ENCODE peak calls at places on chromosome 13, in four cellular contexts. X is WTC11, V is K562, U is GM12878. S is an unnamed sample.

GRCh38 chr13:80337706-80338105 is 3.2 kb downstream of the SPRY2 start:
- DNase-seq in U (no peak), X (no peak), V (no peak), S (no peak)

GRCh38 chr13:83819611-83820010 is 62.7 kb downstream of the SLITRK1 start:
- DNase-seq in V (no peak), X (no peak), U (no peak), S (no peak)

GRCh38 chr13:66914155-66914554 is 316.0 kb downstream of the PCDH9 start:
- DNase-seq in V (no peak), U (no peak), X (no peak), S (no peak)

GRCh38 chr13:113393226-113393571 is 29.3 kb upstream of the GRTP1 start:
- DNase-seq in U (no peak), V (no peak), X (peak), S (no peak)

GRCh38 chr13:53783466-53783865 is 754.9 kb downstream of the OLFM4 start:
- DNase-seq in V (no peak), X (no peak), U (no peak), S (no peak)

GRCh38 chr13:75797256-75797655 is 161.1 kb downstream of the LMO7 start:
- DNase-seq in V (no peak), U (no peak), X (no peak), S (no peak)

GRCh38 chr13:79741006-79741405 is 260.1 kb downstream of the NDFIP2 start:
- DNase-seq in V (no peak), X (no peak), U (no peak), S (peak)

GRCh38 chr13:66492479-66492878 is 737.7 kb downstream of the PCDH9 start:
- DNase-seq in U (no peak), V (no peak), X (no peak), S (peak)

GRCh38 chr13:27043013-27043412 is 128.6 kb downstream of the USP12 start:
- DNase-seq in U (no peak), V (no peak), X (no peak), S (peak)

GRCh38 chr13:76512676-76513277 is 373.4 kb downstream of the KCTD12 start:
- DNase-seq in U (no peak), V (no peak), X (no peak), S (no peak)

GRCh38 chr13:50387124-50387581 is 371.9 kb downstream of the KCNRG start:
- DNase-seq in V (peak), X (peak), U (no peak), S (peak)

GRCh38 chr13:28636677-28637317 is 22.1 kb upstream of the POMP start:
- DNase-seq in V (peak), U (peak), X (peak), S (peak)

GRCh38 chr13:78176880-78177279 is 258.2 kb upstream of the EDNRB start:
- DNase-seq in V (no peak), U (no peak), X (no peak), S (no peak)

GRCh38 chr13:72983085-72983768 is 75.6 kb upstream of the KLF5 start:
- DNase-seq in X (no peak), U (no peak), V (no peak), S (peak)

GRCh38 chr13:86601351-86601750 is 802.1 kb upstream of the SLITRK6 start:
- DNase-seq in U (no peak), V (no peak), X (no peak), S (no peak)

GRCh38 chr13:41533266-41533665 is 75.9 kb downstream of the RGCC start:
- DNase-seq in X (no peak), U (no peak), V (no peak), S (no peak)

DNA sequence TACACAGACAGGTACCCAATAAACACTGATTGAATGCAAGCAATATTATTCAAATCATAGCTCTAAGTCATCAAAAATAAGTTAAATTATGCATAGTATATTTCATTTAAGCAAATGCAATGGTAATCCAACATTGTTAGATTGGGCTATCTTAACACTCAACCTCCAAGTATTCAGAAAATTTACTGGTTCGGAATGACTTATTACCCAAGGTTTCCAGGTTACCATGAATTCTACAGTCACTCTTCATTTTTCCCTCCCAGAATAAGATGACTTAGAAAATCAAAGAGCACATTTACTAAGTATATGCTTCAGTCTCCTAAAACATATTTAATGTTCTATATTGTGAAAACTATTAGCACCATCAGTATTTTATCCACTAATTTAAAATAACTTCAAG is 6.0 kb downstream of the UBL3 start:
- DNase-seq in U (no peak), V (no peak), X (no peak), S (no peak)
- TF ChIP-seq NR2C2 in U (no peak), V (no peak), X (no peak), S (no peak)

GRCh38 chr13:106513608-106514007 is 21.9 kb downstream of the EFNB2 start:
- DNase-seq in X (no peak), U (no peak), V (no peak), S (no peak)
- TF ChIP-seq NR2C2 in X (no peak), U (no peak), V (no peak), S (no peak)

GRCh38 chr13:24406524-24406923 is 97.1 kb downstream of the C1QTNF9 start:
- DNase-seq in U (no peak), V (no peak), X (no peak), S (no peak)

GRCh38 chr13:24407844-24408243 is 98.5 kb downstream of the C1QTNF9 start:
- DNase-seq in X (no peak), V (no peak), U (no peak), S (no peak)
- TF ChIP-seq NR2C2 in X (no peak), V (no peak), U (no peak), S (no peak)

GRCh38 chr13:109998808-109999528 is 212.6 kb upstream of the IRS2 start:
- DNase-seq in X (no peak), U (no peak), V (no peak), S (no peak)

GRCh38 chr13:109999659-110000533 is 213.5 kb upstream of the IRS2 start:
- DNase-seq in X (no peak), U (no peak), V (no peak), S (no peak)

GRCh38 chr13:110000534-110001345 is 214.4 kb upstream of the IRS2 start:
- DNase-seq in V (no peak), X (no peak), U (no peak), S (no peak)

GRCh38 chr13:110004814-110005213 is 218.4 kb upstream of the IRS2 start:
- DNase-seq in U (no peak), X (no peak), V (no peak), S (no peak)

GRCh38 chr13:110001622-110002275 is 215.4 kb upstream of the IRS2 start:
- DNase-seq in U (no peak), V (no peak), X (no peak), S (no peak)
- TF ChIP-seq NR2C2 in U (no peak), V (no peak), X (no peak), S (no peak)

GRCh38 chr13:106034201-106034600 is 501.3 kb downstream of the EFNB2 start:
- DNase-seq in V (no peak), X (no peak), U (no peak), S (no peak)

GRCh38 chr13:106028916-106029315 is 506.5 kb downstream of the EFNB2 start:
- DNase-seq in U (no peak), X (no peak), V (no peak), S (no peak)

GRCh38 chr13:106036870-106037269 is 498.6 kb downstream of the EFNB2 start:
- DNase-seq in U (no peak), X (peak), V (no peak), S (no peak)

GRCh38 chr13:106029901-106030300 is 505.6 kb downstream of the EFNB2 start:
- DNase-seq in V (no peak), U (no peak), X (no peak), S (no peak)

GRCh38 chr13:106033634-106034033 is 501.8 kb downstream of the EFNB2 start:
- DNase-seq in U (no peak), V (no peak), X (no peak), S (peak)
- TF ChIP-seq NR2C2 in U (no peak), V (no peak), X (no peak), S (no peak)

GRCh38 chr13:99227909-99228688 is 27.4 kb downstream of the UBAC2 start:
- DNase-seq in V (no peak), U (no peak), X (no peak), S (no peak)
- TF ChIP-seq NR2C2 in V (no peak), U (no peak), X (no peak), S (no peak)

DNA sequence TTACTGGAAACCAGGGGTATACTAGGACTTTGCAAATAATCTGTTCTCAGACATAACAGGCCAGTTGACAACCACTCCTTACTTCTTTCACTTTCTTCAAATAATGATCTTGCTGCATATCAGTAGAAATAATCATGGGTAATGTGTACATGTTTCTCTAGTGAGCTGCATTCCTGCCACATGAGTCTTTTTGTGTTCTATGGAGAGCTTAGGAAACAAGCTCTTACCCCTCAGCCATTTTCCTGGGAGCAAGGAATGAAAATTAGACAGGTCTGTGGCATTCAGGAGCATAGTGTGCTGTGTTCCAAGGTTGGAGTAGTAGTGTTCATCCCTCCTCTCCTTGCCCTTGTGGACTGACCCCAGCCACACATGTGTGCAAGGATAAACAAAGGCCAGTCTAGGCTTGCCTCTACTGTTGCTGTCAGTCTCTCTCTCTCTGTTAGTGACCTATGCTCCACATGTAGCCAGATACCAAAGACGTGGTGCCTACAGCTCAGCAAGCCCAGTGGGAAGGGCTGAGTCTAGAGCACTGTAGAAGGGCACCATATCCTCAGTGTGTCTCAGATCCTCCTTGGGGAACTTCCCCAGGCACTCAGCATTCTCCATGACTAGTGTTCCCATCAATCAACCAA is 11.5 kb upstream of the OXGR1 start:
- DNase-seq in X (no peak), U (no peak), V (no peak), S (no peak)
- TF ChIP-seq NR2C2 in X (no peak), U (no peak), V (no peak), S (no peak)

DNA sequence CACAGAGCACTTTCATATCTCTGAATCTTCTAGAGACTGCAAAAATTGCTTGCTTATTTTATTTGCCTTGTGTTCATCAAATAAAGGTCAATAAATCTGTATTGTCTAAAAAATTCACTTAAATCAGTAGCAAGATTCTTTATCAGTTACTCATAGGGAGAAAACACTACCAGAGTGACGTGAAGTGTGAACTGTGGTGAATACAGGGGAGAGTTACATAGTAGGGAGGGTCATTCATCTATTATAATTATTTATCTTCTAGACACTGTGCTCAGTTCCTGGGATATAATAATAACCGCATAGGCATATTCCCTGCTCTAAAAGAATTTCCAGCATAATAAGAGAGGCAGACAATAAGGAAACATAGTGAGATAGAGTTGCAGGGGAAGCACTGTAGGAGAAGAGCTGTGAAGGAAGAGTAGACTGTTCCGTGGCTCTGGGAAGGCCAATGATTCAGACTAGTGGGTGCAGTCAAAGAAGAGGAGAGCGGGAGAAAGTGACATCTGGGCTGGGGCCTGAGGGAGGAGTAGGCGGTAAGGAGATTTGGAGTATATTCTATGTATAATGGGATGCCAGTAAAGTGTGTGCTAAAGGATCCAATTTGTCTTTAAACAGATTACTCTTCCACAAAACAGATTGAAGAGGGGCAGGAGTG is 84.0 kb upstream of the TDRD3 start:
- DNase-seq in U (no peak), V (no peak), X (no peak), S (no peak)
- TF ChIP-seq NR2C2 in U (no peak), V (no peak), X (no peak), S (no peak)

GRCh38 chr13:25872871-25873607 is 178.8 kb downstream of the SHISA2 start:
- DNase-seq in V (no peak), U (no peak), X (no peak), S (no peak)
- TF ChIP-seq NR2C2 in V (no peak), U (no peak), X (no peak), S (no peak)

GRCh38 chr13:87952377-87952776 is 281.2 kb downstream of the SLITRK5 start:
- DNase-seq in X (no peak), U (no peak), V (no peak), S (no peak)

GRCh38 chr13:87953381-87953780 is 282.2 kb downstream of the SLITRK5 start:
- DNase-seq in V (no peak), U (no peak), X (no peak), S (no peak)

GRCh38 chr13:87954116-87954515 is 282.9 kb downstream of the SLITRK5 start:
- DNase-seq in U (no peak), V (no peak), X (no peak), S (no peak)
- TF ChIP-seq NR2C2 in U (no peak), V (no peak), X (no peak), S (no peak)

S was measured in HepG2.